ENCODE peak calls at places on chromosomes 4 and X, in eight cellular contexts. R, Y, T, S, L, Z, A and C are unnamed samples.

GRCh38 chr4:18388029-18388428 is 366.5 kb upstream of the LCORL start:
- DNase-seq in L (no peak), R (no peak), A (no peak), Z (peak; percentile 87), Y (no peak), S (no peak), T (no peak), C (no peak)

GRCh38 chrX:50579955-50580354 is 109.3 kb upstream of the DGKK start:
- DNase-seq in A (peak; percentile 3), S (peak; percentile 48), T (peak; percentile 11), L (peak; percentile 60), Y (no peak), R (peak; percentile 43), Z (peak; percentile 63), C (peak; percentile 27)

GRCh38 chr4:188295899-188296298 is 156.7 kb downstream of the TRIML1 start:
- DNase-seq in Y (no peak), T (peak; percentile 34), Z (no peak), R (peak; percentile 17), L (peak; percentile 25), S (peak; percentile 14), A (no peak), C (no peak)

GRCh38 chr4:95761441-95761840 is 78.5 kb upstream of the PDHA2 start:
- DNase-seq in Y (no peak), S (no peak), A (no peak), Z (peak; percentile 88), L (peak; percentile 91), R (no peak), T (no peak), C (no peak)

GRCh38 chrX:19855700-19856381 is 31.6 kb downstream of the SH3KBP1 start:
- DNase-seq in S (peak; percentile 64), Z (peak; percentile 66), L (peak; percentile 12), A (no peak), R (peak; percentile 36), T (no peak), Y (no peak), C (no peak)

GRCh38 chr4:99321241-99322191 is at the start of gene ADH1B:
- DNase-seq in S (no peak), Z (no peak), A (no peak), R (no peak), T (no peak), Y (no peak), L (peak; percentile 0), C (no peak)

GRCh38 chrX:56968980-56969379 is 26.4 kb downstream of the SPIN3 start:
- DNase-seq in L (peak; percentile 13), R (peak; percentile 14), Y (no peak), S (peak; percentile 1), Z (no peak), A (peak; percentile 1), T (peak; percentile 2), C (no peak)

GRCh38 chr4:55866290-55866907 is 13.0 kb downstream of the EXOC1 start:
- DNase-seq in L (peak; percentile 94), T (peak; percentile 89), S (peak; percentile 93), A (peak; percentile 82), Z (peak; percentile 96), R (peak; percentile 60), Y (no peak), C (no peak)

GRCh38 chr4:88998941-88999340 is 58.0 kb downstream of the FAM13A start:
- DNase-seq in L (no peak), T (no peak), Y (no peak), R (no peak), Z (no peak), A (no peak), S (no peak), C (no peak)

GRCh38 chr4:139815646-139816601 is 150.3 kb downstream of the MGST2 start:
- DNase-seq in T (peak; percentile 76), Z (peak; percentile 76), Y (no peak), L (peak; percentile 70), A (peak; percentile 71), S (peak; percentile 85), R (peak; percentile 81), C (no peak)

GRCh38 chrX:77009691-77010090 is 437.5 kb upstream of the FGF16 start:
- DNase-seq in L (peak; percentile 50), Z (no peak), R (no peak), S (peak; percentile 25), A (no peak), T (no peak), Y (no peak), C (no peak)

GRCh38 chr4:86108152-86108551 is 251.7 kb downstream of the MAPK10 start:
- DNase-seq in A (no peak), Y (no peak), R (peak; percentile 52), T (no peak), L (peak; percentile 41), Z (no peak), S (peak; percentile 44), C (no peak)

GRCh38 chrX:873016-873415 is 242.4 kb downstream of the SHOX start:
- DNase-seq in T (no peak), S (no peak), A (no peak), R (no peak), L (no peak), Y (no peak), Z (no peak), C (no peak)

GRCh38 chr4:39576268-39576667 is 49.0 kb upstream of the UGDH start:
- DNase-seq in S (peak; percentile 15), R (peak; percentile 32), T (no peak), Y (no peak), Z (no peak), L (no peak), A (no peak), C (no peak)

GRCh38 chr4:77613267-77613666 is 7.6 kb downstream of the CXCL13 start:
- DNase-seq in T (no peak), L (no peak), R (no peak), Z (no peak), A (no peak), S (no peak), Y (no peak), C (no peak)

GRCh38 chr4:86926428-86927086 is 8.3 kb upstream of the AFF1 start:
- DNase-seq in Z (no peak), A (no peak), R (no peak), T (no peak), L (peak; percentile 86), S (no peak), Y (no peak), C (no peak)

GRCh38 chr4:26081795-26082498 is 167.9 kb downstream of the SMIM20 start:
- DNase-seq in S (peak; percentile 40), L (peak; percentile 75), Y (no peak), Z (peak; percentile 75), R (peak; percentile 36), T (no peak), A (no peak), C (peak; percentile 27)

GRCh38 chr4:59647011-59647410 is 1553.1 kb upstream of the ADGRL3 start:
- DNase-seq in A (no peak), T (no peak), S (no peak), Y (no peak), R (no peak), Z (no peak), L (no peak), C (no peak)

GRCh38 chr4:133151681-133152329 is 2.7 kb downstream of the PCDH10 start:
- DNase-seq in S (no peak), R (peak; percentile 4), T (no peak), L (peak; percentile 8), A (no peak), Y (peak; percentile 75), Z (no peak), C (no peak)

GRCh38 chr4:13461511-13461910 is 22.6 kb downstream of the RAB28 start:
- DNase-seq in R (no peak), T (no peak), Z (no peak), S (no peak), L (no peak), A (no peak), Y (no peak), C (no peak)